ENCODE peak calls at places on chromosome 1, in four cellular contexts. A is kidney epithelial cell, C is body of pancreas, P is progenitor cell of endocrine pancreas. S is an unnamed sample.

GRCh38 chr1:27979151-27979858 is 19.5 kb downstream of the XKR8 start:
- DNase-seq in C (peak; percentile 32), A (peak; percentile 19), P (no peak), S (no peak)

GRCh38 chr1:228804173-228804572 is 68.9 kb downstream of the RHOU start:
- DNase-seq in A (no peak), C (no peak), P (no peak), S (no peak)

GRCh38 chr1:32892368-32893197 is 6.3 kb downstream of the HPCA start:
- DNase-seq in P (peak; percentile 39), C (no peak), A (no peak), S (peak; percentile 45)

GRCh38 chr1:17553970-17554369 is 14.5 kb downstream of the ARHGEF10L start:
- DNase-seq in A (no peak), C (no peak), P (no peak), S (no peak)

GRCh38 chr1:93042134-93042821 is 36.8 kb upstream of the MTF2 start:
- DNase-seq in A (no peak), P (no peak), C (no peak), S (no peak)

GRCh38 chr1:105865546-105865945 is 1190.9 kb upstream of the PRMT6 start:
- DNase-seq in P (no peak), C (no peak), A (peak; percentile 16), S (no peak)

GRCh38 chr1:55707196-55707595 is 492.0 kb upstream of the USP24 start:
- DNase-seq in A (no peak), C (no peak), P (no peak), S (no peak)

GRCh38 chr1:172255223-172255560 is 165.3 kb upstream of the C1orf105 start:
- DNase-seq in P (no peak), C (no peak), A (no peak), S (no peak)

GRCh38 chr1:32138965-32139364 is 31.1 kb downstream of the KPNA6 start:
- DNase-seq in P (no peak), A (no peak), C (no peak), S (no peak)

GRCh38 chr1:189369612-189370011 is 1108.1 kb downstream of the BRINP3 start:
- DNase-seq in C (no peak), P (no peak), A (no peak), S (no peak)

GRCh38 chr1:94031154-94031553 is 89.8 kb downstream of the ABCA4 start:
- DNase-seq in P (no peak), C (no peak), A (no peak), S (no peak)

GRCh38 chr1:94115900-94116436 is 5.0 kb downstream of the ABCA4 start:
- DNase-seq in A (no peak), P (no peak), C (no peak), S (no peak)

GRCh38 chr1:116878804-116879477 is 30.8 kb upstream of the PTGFRN start:
- DNase-seq in A (peak; percentile 16), C (no peak), P (no peak), S (no peak)

GRCh38 chr1:179365342-179366092 is at the start of gene AXDND1:
- DNase-seq in P (peak; percentile 54), C (peak; percentile 91), A (peak; percentile 56), S (peak; percentile 88)
- TF ChIP-seq CTCF in P (no peak), C (no peak), A (peak; percentile 50), S (no peak)

GRCh38 chr1:152461544-152461943 is 47.5 kb upstream of the CRNN start:
- DNase-seq in C (peak; percentile 69), P (no peak), A (no peak), S (peak; percentile 51)

GRCh38 chr1:152458384-152459185 is 44.5 kb upstream of the CRNN start:
- DNase-seq in P (peak; percentile 17), A (no peak), C (peak; percentile 82), S (peak; percentile 74)

GRCh38 chr1:152460529-152460899 is 46.5 kb upstream of the CRNN start:
- DNase-seq in C (no peak), A (no peak), P (no peak), S (no peak)

GRCh38 chr1:152457561-152457960 is 43.5 kb upstream of the CRNN start:
- DNase-seq in A (no peak), P (no peak), C (no peak), S (no peak)

GRCh38 chr1:152459596-152460528 is 45.8 kb upstream of the CRNN start:
- DNase-seq in P (no peak), A (no peak), C (peak; percentile 75), S (peak; percentile 67)
- TF ChIP-seq CTCF in P (peak; percentile 43), A (peak; percentile 89), C (peak; percentile 77), S (peak; percentile 80)

GRCh38 chr1:244437108-244437507 is 14.6 kb downstream of the ADSS2 start:
- DNase-seq in A (no peak), C (no peak), P (no peak), S (no peak)

GRCh38 chr1:244431166-244431565 is 20.5 kb downstream of the ADSS2 start:
- DNase-seq in C (no peak), A (no peak), P (no peak), S (no peak)

GRCh38 chr1:244439391-244440032 is 12.2 kb downstream of the ADSS2 start:
- DNase-seq in C (no peak), A (no peak), P (no peak), S (no peak)

GRCh38 chr1:244435562-244436205 is 16.0 kb downstream of the ADSS2 start:
- DNase-seq in A (no peak), C (no peak), P (no peak), S (no peak)

GRCh38 chr1:244436336-244437102 is 15.2 kb downstream of the ADSS2 start:
- DNase-seq in A (no peak), P (no peak), C (no peak), S (no peak)
- TF ChIP-seq CTCF in A (no peak), P (no peak), C (no peak), S (no peak)

DNA sequence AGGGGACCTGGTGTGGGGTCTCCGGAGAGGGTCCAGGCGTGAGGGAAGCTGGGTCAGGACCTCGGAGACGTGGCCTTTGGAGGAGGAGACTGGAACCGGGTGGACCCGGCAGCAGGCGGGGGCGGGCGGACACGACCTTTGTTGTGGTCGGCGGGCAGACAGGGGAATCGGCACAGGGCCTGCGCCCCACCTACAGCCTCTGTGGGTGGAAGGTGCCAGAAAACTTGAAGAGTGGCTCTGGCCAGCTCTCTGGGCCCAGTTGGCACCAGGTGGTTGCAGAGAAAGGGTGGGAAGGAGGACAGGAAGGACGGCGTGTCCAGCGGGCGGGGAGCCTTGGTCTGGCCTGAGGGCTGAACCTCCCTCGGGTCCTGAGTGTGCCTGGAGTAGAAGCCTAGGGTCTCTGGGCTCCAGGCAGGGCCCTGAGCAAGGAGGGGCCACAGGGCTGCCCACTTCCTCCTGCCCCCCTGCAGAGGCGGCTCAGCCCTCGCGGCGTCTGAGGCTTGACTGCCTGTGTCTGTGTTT is 7.7 kb upstream of the TTLL10 start:
- DNase-seq in P (no peak), A (no peak), C (peak; percentile 22), S (peak; percentile 48)
- TF ChIP-seq CTCF in P (no peak), A (no peak), C (no peak), S (no peak)

GRCh38 chr1:167541013-167541412 is 12.5 kb downstream of the CREG1 start:
- DNase-seq in A (no peak), C (no peak), P (no peak), S (no peak)

GRCh38 chr1:167541610-167542009 is 12.0 kb downstream of the CREG1 start:
- DNase-seq in P (no peak), C (no peak), A (no peak), S (no peak)

GRCh38 chr1:167542109-167543032 is 11.2 kb downstream of the CREG1 start:
- DNase-seq in C (no peak), A (no peak), P (no peak), S (no peak)

GRCh38 chr1:167533851-167534300 is 15.5 kb upstream of the CD247 start:
- DNase-seq in P (peak; percentile 70), C (peak; percentile 71), A (no peak), S (peak; percentile 65)

DNA sequence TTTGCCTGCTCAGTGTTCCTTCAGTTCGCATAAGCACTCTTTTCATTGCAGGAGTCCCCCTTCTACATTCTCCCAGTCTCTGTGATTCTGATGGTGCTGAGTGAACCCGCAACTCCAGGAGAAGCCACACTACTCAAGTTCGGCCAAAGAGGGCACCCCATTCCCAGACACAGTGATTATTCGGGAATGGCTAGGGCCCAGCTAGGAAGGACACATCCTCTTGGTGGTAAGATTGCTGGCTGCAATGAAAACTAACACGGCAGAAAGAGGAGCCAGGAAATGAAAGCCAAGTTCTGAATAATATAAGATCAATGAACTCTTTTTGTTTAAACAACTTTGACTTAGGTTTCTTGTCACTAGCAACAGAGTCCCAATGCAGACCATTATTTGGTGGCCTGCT is 14.9 kb downstream of the CREG1 start:
- DNase-seq in A (no peak), C (no peak), P (no peak), S (no peak)
- TF ChIP-seq CTCF in A (no peak), C (no peak), P (no peak), S (no peak)

DNA sequence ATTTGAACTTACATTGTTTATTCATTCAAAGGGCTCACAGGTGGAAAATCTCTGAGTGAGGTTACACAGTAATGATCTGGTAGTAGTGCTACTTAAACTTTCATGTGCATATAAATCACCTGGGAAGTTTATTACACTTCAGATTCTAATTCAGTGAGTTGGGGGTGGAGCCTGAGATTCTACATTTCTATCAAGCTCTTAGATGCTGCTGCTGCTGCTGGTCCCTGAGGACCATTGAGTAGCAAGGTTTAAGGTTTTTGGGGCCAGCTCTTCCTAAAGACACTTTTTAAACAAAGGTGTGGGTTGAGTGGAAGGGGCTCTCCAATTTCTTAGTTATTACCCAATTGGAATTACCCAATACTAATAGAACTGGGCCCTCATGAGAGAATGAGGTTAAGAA is 29.6 kb downstream of the KCNA3 start:
- DNase-seq in A (no peak), P (no peak), C (no peak), S (no peak)
- TF ChIP-seq CTCF in A (no peak), P (no peak), C (no peak), S (no peak)

S was measured in natural killer cell.